ENCODE peak calls at places on chromosomes 2 and 18, in eight cellular contexts. V is CD4-positive, CD25-positive, alpha-beta regulatory T cell; H is stimulated activated CD4-positive, alpha-beta T cell treated with anti-CD3 and anti-CD28 coated beads, TNF-alpha, amount 100 ng/mL, for 1 hour; T is right atrium auricular region; L is ecto neural progenitor cell; N is EH; Z is Right ventricle myocardium inferior; R is NCI-H1417. C is an unnamed sample.

GRCh38 chr2:216066255-216066654 is 15.4 kb downstream of the PECR start:
- DNase-seq in V (no peak), H (no peak), T (no peak), L (no peak), N (peak; percentile 75), Z (no peak), R (no peak), C (no peak)

GRCh38 chr2:206442516-206442853 is 847 bp upstream of the ADAM23 start:
- DNase-seq in V (no peak), H (no peak), T (no peak), L (no peak), N (no peak), Z (no peak), R (no peak), C (no peak)

GRCh38 chr2:20619624-20620024 is 31.3 kb downstream of the HS1BP3 start:
- DNase-seq in V (no peak), H (no peak), T (no peak), L (no peak), N (peak; percentile 52), Z (peak; percentile 65), R (no peak), C (no peak)

GRCh38 chr2:79833235-79833878 is 320.5 kb downstream of the CTNNA2 start:
- DNase-seq in V (no peak), H (no peak), T (no peak), L (no peak), N (no peak), Z (no peak), R (no peak), C (no peak)

GRCh38 chr2:230796280-230796862 is 68.4 kb upstream of the ITM2C start:
- DNase-seq in V (no peak), H (no peak), T (no peak), L (no peak), N (peak; percentile 91), Z (no peak), R (no peak), C (no peak)

GRCh38 chr18:34117319-34117718 is 107.4 kb downstream of the NOL4 start:
- DNase-seq in V (no peak), H (no peak), T (no peak), L (no peak), N (no peak), Z (no peak), R (peak; percentile 45), C (no peak)

GRCh38 chr2:118309201-118310015 is 221.1 kb downstream of the INSIG2 start:
- DNase-seq in V (no peak), H (no peak), T (no peak), L (no peak), N (no peak), Z (no peak), R (no peak), C (no peak)

GRCh38 chr2:97871096-97871780 is 124.5 kb downstream of the TMEM131 start:
- DNase-seq in V (no peak), H (no peak), T (no peak), L (no peak), N (peak; percentile 84), Z (no peak), R (no peak), C (no peak)

GRCh38 chr18:68714356-68714706 is 577 bp downstream of the TMX3 start:
- DNase-seq in V (peak; percentile 34), H (no peak), T (no peak), L (no peak), N (no peak), Z (peak; percentile 70), R (no peak), C (no peak)

GRCh38 chr2:215903208-215903607 is 110.1 kb downstream of the MREG start:
- DNase-seq in V (no peak), H (no peak), T (no peak), L (no peak), N (no peak), Z (no peak), R (no peak), C (no peak)

GRCh38 chr18:12461326-12461725 is 53.6 kb downstream of the PRELID3A start:
- DNase-seq in V (no peak), H (no peak), T (no peak), L (no peak), N (no peak), Z (no peak), R (no peak), C (no peak)

GRCh38 chr2:231707625-231708049 is 688 bp upstream of the PTMA start:
- DNase-seq in V (peak; percentile 67), H (no peak), T (no peak), L (no peak), N (no peak), Z (peak; percentile 87), R (no peak), C (no peak)

GRCh38 chr18:59308201-59309014 is 10.0 kb downstream of the CPLX4 start:
- DNase-seq in V (peak; percentile 64), H (peak; percentile 33), T (peak; percentile 73), L (peak; percentile 88), N (peak; percentile 67), Z (peak; percentile 82), R (peak; percentile 78), C (peak; percentile 80)

GRCh38 chr2:228369400-228370031 is 188.0 kb upstream of the SPHKAP start:
- DNase-seq in V (no peak), H (no peak), T (no peak), L (no peak), N (no peak), Z (no peak), R (no peak), C (no peak)

GRCh38 chr18:8681196-8681595 is 24.2 kb upstream of the MTCL1 start:
- DNase-seq in V (peak; percentile 4), H (no peak), T (no peak), L (no peak), N (no peak), Z (no peak), R (no peak), C (no peak)

GRCh38 chr2:217451634-217452033 is 551.2 kb downstream of the TNS1 start:
- DNase-seq in V (no peak), H (no peak), T (no peak), L (no peak), N (peak; percentile 47), Z (no peak), R (no peak), C (no peak)

C was measured in left colon.